ENCODE peak calls at places on chromosomes 16 and 17, in six cellular contexts. S is HFFc6, B is MV-4-11, Z is uterus, J is PC-3, L is thoracic aorta. O is an unnamed sample.

GRCh38 chr16:11780988-11781680 is 15.9 kb downstream of the ZC3H7A start:
- DNase-seq in S (no peak), B (no peak), Z (no peak), J (no peak), L (no peak), O (no peak)

GRCh38 chr17:49469831-49470568 is 25.1 kb upstream of the NGFR start:
- DNase-seq in S (no peak), B (no peak), Z (peak), J (no peak), L (no peak), O (no peak)

GRCh38 chr17:6536566-6537065 is 19.7 kb downstream of the PITPNM3 start:
- DNase-seq in S (no peak), B (no peak), Z (no peak), J (no peak), L (no peak), O (no peak)

GRCh38 chr16:68908000-68908313 is 64.6 kb downstream of the TANGO6 start:
- DNase-seq in S (no peak), B (no peak), Z (no peak), J (no peak), L (no peak), O (no peak)

GRCh38 chr17:79126139-79126538 is 51.5 kb downstream of the ENGASE start:
- DNase-seq in S (no peak), B (no peak), Z (no peak), J (peak), L (no peak), O (no peak)

GRCh38 chr17:29615492-29616299 is 7.0 kb downstream of the CORO6 start:
- DNase-seq in S (peak), B (peak), Z (peak), J (peak), L (peak), O (peak)

GRCh38 chr16:30417447-30418349 is 10.3 kb downstream of the ZNF771 start:
- DNase-seq in S (peak), B (peak), Z (peak), J (peak), L (peak), O (peak)

GRCh38 chr16:46932802-46933201 is 40.7 kb downstream of the DNAJA2 start:
- DNase-seq in S (no peak), B (peak), Z (no peak), J (no peak), L (no peak), O (peak)

GRCh38 chr17:38333635-38334295 is 10.0 kb downstream of the GPR179 start:
- DNase-seq in S (no peak), B (peak), Z (no peak), J (peak), L (no peak), O (peak)

GRCh38 chr17:48970865-48971687 is 2.7 kb upstream of the GIP start:
- DNase-seq in S (no peak), B (no peak), Z (no peak), J (no peak), L (no peak), O (no peak)

GRCh38 chr16:11799509-11800384 is 2.7 kb upstream of the ZC3H7A start:
- DNase-seq in S (no peak), B (peak), Z (no peak), J (no peak), L (no peak), O (no peak)

GRCh38 chr16:67188798-67189197 is 1.1 kb downstream of the EXOC3L1 start:
- DNase-seq in S (no peak), B (no peak), Z (no peak), J (no peak), L (no peak), O (no peak)

GRCh38 chr16:31508706-31509523 is 724 bp upstream of the RUSF1 start:
- DNase-seq in S (peak), B (no peak), Z (no peak), J (no peak), L (no peak), O (peak)

GRCh38 chr16:17784073-17784472 is 313.3 kb upstream of the XYLT1 start:
- DNase-seq in S (peak), B (peak), Z (no peak), J (peak), L (no peak), O (peak)

GRCh38 chr17:45646288-45646988 is 137.7 kb upstream of the CRHR1 start:
- DNase-seq in S (no peak), B (peak), Z (no peak), J (no peak), L (no peak), O (no peak)

GRCh38 chr16:17555176-17555575 is 84.4 kb upstream of the XYLT1 start:
- DNase-seq in S (peak), B (no peak), Z (no peak), J (no peak), L (no peak), O (no peak)